ENCODE peak calls at places on chromosomes 11 and 22, in six cellular contexts. Q, P, D, L, U and W are unnamed samples.
A peak's percentile ranks its signal among the peaks of the same experiment; 100 is the strongest.

GRCh38 chr11:24885580-24886173 is 388.8 kb downstream of the LUZP2 start:
- ATAC-seq in U (no peak), D (no peak), Q (no peak), L (no peak), P (no peak), W (no peak)

GRCh38 chr11:122261546-122261945 is 145.5 kb upstream of the BLID start:
- ATAC-seq in P (no peak), D (no peak), U (no peak), L (no peak), Q (no peak), W (no peak)

GRCh38 chr11:4559527-4560440 is 14.8 kb downstream of the OR52M1 start:
- ATAC-seq in Q (no peak), U (no peak), D (no peak), L (no peak), P (no peak), W (no peak)

GRCh38 chr11:47881145-47881544 is 33.0 kb upstream of the NUP160 start:
- ATAC-seq in L (no peak), Q (peak; percentile 49), P (no peak), U (no peak), D (peak; percentile 42), W (no peak)

GRCh38 chr11:21195995-21196394 is 526.6 kb downstream of the NELL1 start:
- ATAC-seq in L (no peak), Q (no peak), U (no peak), D (peak; percentile 50), P (no peak), W (no peak)

GRCh38 chr11:14312736-14313438 is 46.1 kb downstream of the RRAS2 start:
- ATAC-seq in L (no peak), P (no peak), Q (no peak), D (no peak), U (peak; percentile 32), W (peak; percentile 65)

GRCh38 chr11:18115360-18116127 is 9.7 kb upstream of the SAAL1 start:
- ATAC-seq in Q (peak; percentile 90), D (peak; percentile 59), L (peak; percentile 92), U (peak; percentile 93), P (peak; percentile 87), W (peak; percentile 86)

GRCh38 chr11:47964546-47964945 is 15.8 kb upstream of the PTPRJ start:
- ATAC-seq in U (no peak), Q (no peak), L (no peak), D (no peak), P (no peak), W (no peak)

GRCh38 chr11:68840661-68841653 is 759 bp downstream of the CPT1A start:
- ATAC-seq in P (peak; percentile 24), Q (peak; percentile 35), L (peak; percentile 48), U (no peak), D (peak; percentile 21), W (no peak)

GRCh38 chr22:30481711-30482110 is 9.9 kb upstream of the SEC14L3 start:
- ATAC-seq in Q (no peak), U (no peak), D (no peak), P (no peak), L (no peak), W (no peak)

GRCh38 chr11:102389253-102389652 is 42.2 kb downstream of the BIRC2 start:
- ATAC-seq in L (no peak), D (no peak), Q (no peak), U (no peak), P (no peak), W (no peak)

GRCh38 chr22:43743131-43743530 is 69.0 kb downstream of the EFCAB6 start:
- ATAC-seq in D (no peak), Q (no peak), U (no peak), P (no peak), L (no peak), W (no peak)

GRCh38 chr11:5275369-5276110 is 5.8 kb upstream of the HBE1 start:
- ATAC-seq in L (no peak), Q (no peak), P (no peak), D (no peak), U (no peak), W (no peak)

GRCh38 chr22:19143967-19144400 is 467 bp downstream of the ESS2 start:
- ATAC-seq in Q (peak; percentile 27), L (peak; percentile 13), D (no peak), P (no peak), U (peak; percentile 14), W (peak; percentile 33)

GRCh38 chr11:82998697-82999096 is 73.0 kb downstream of the RAB30 start:
- ATAC-seq in L (no peak), D (peak; percentile 31), U (no peak), Q (no peak), P (no peak), W (no peak)

GRCh38 chr22:48319321-48320047 is 1508.2 kb downstream of the BRD1 start:
- ATAC-seq in P (no peak), D (no peak), Q (no peak), U (no peak), L (no peak), W (no peak)

GRCh38 chr11:93921695-93922468 is 71.5 kb upstream of the VSTM5 start:
- ATAC-seq in L (peak; percentile 60), Q (peak; percentile 82), P (no peak), D (no peak), U (no peak), W (no peak)

GRCh38 chr11:12598330-12599256 is 75.6 kb upstream of the TEAD1 start:
- ATAC-seq in Q (peak; percentile 2), L (no peak), P (no peak), U (no peak), D (no peak), W (no peak)

GRCh38 chr22:26334232-26334631 is 94.8 kb upstream of the ASPHD2 start:
- ATAC-seq in L (no peak), U (no peak), D (no peak), Q (no peak), P (no peak), W (no peak)

GRCh38 chr11:45354976-45355705 is 69.0 kb upstream of the SYT13 start:
- ATAC-seq in L (peak; percentile 78), Q (peak; percentile 97), D (peak; percentile 83), U (peak; percentile 96), P (peak; percentile 94), W (peak; percentile 96)

GRCh38 chr11:104093426-104094280 is 57.2 kb downstream of the DDI1 start:
- ATAC-seq in Q (no peak), D (no peak), L (no peak), P (no peak), U (no peak), W (no peak)

GRCh38 chr22:40044870-40045834 is 50.4 kb downstream of the FAM83F start:
- ATAC-seq in P (peak; percentile 34), D (peak; percentile 1), L (peak; percentile 33), Q (peak; percentile 30), U (peak; percentile 14), W (peak; percentile 12)